ENCODE peak calls at places on chromosomes 7 and 10, in ten cellular contexts. T, D, J, S, Y, V, M, Z, E and F are unnamed samples.

GRCh38 chr7:140245611-140246105 is 68.9 kb upstream of the KDM7A start:
- DNase-seq in V (no peak), J (no peak), M (no peak), S (no peak), D (no peak), Y (no peak), T (no peak), E (no peak), Z (no peak), F (no peak)

GRCh38 chr10:119025776-119026175 is 3.7 kb upstream of the NANOS1 start:
- DNase-seq in T (peak; percentile 39), E (no peak), V (no peak), J (peak; percentile 58), M (no peak), Z (no peak), D (no peak), S (no peak), Y (peak; percentile 63), F (no peak)

GRCh38 chr10:91335147-91335546 is 75.0 kb upstream of the HECTD2 start:
- DNase-seq in D (no peak), M (no peak), V (no peak), E (peak; percentile 11), J (no peak), T (no peak), Z (no peak), Y (no peak), S (peak; percentile 18), F (no peak)

GRCh38 chr10:123637326-123637880 is 28.8 kb upstream of the GPR26 start:
- DNase-seq in J (no peak), D (no peak), Y (no peak), T (peak; percentile 90), E (no peak), S (peak; percentile 10), V (no peak), M (no peak), Z (no peak), F (no peak)

GRCh38 chr7:131369354-131369753 is 41.7 kb downstream of the MKLN1 start:
- DNase-seq in M (no peak), J (no peak), D (no peak), Y (no peak), V (peak; percentile 34), S (no peak), T (peak; percentile 49), Z (peak; percentile 19), E (no peak), F (no peak)

GRCh38 chr7:156669035-156669828 is 28.7 kb downstream of the RNF32 start:
- DNase-seq in J (no peak), T (no peak), E (no peak), Z (no peak), D (no peak), V (no peak), M (no peak), Y (no peak), S (no peak), F (no peak)

GRCh38 chr10:101441539-101442455 is 87.8 kb downstream of the BTRC start:
- DNase-seq in S (peak; percentile 82), D (no peak), J (no peak), Y (peak; percentile 10), T (peak; percentile 73), Z (peak; percentile 51), M (no peak), V (no peak), E (peak; percentile 65), F (peak; percentile 44)

GRCh38 chr7:73647725-73648592 is 19.7 kb upstream of the VPS37D start:
- DNase-seq in S (no peak), E (no peak), D (peak; percentile 83), Y (no peak), J (no peak), T (peak; percentile 48), Z (peak; percentile 83), M (no peak), V (peak; percentile 92), F (no peak)

GRCh38 chr7:74289660-74290589 is 718 bp downstream of the CLIP2 start:
- DNase-seq in D (peak; percentile 66), Y (peak; percentile 46), S (no peak), M (no peak), J (no peak), Z (peak; percentile 72), E (peak; percentile 44), V (peak; percentile 96), T (peak; percentile 84), F (no peak)

GRCh38 chr7:137196665-137197064 is 146.9 kb downstream of the PTN start:
- DNase-seq in M (no peak), Z (no peak), S (no peak), V (no peak), T (no peak), J (no peak), Y (no peak), E (no peak), D (no peak), F (no peak)

GRCh38 chr10:107740962-107741690 is 576.6 kb upstream of the SORCS1 start:
- DNase-seq in V (no peak), Y (no peak), T (peak; percentile 71), Z (no peak), S (peak; percentile 16), J (no peak), E (peak; percentile 37), M (no peak), D (no peak), F (no peak)

DNA sequence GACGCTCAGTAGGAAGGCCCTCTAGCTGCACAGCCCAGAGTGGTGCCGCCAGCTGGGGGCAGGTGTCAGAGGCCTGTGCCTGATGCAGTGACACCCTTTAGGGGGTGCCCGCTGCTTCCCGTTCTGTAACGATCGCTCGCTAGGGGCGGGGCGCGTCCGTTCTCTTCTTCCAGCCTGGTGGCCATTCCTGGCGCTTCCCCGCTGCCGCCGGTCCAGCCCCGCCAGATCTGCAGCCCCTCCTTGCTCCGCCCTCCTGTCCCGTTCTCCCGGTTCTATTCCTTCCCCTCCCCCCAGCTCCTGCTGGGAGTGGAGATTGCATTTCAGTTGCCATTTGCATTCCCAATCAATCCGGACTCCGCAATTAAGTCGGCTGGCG is 39.2 kb downstream of the AGAP3 start:
- DNase-seq in E (no peak), V (peak; percentile 95), D (peak; percentile 64), J (no peak), Y (peak; percentile 53), M (no peak), Z (no peak), S (no peak), T (peak; percentile 16), F (no peak)
- H3K4me3 ChIP-seq in E (no peak overlapping the region), V (peak overlapping the region; percentile 55), D (peak overlapping the region; percentile 36), J (no peak overlapping the region), Y (peak overlapping the region; percentile 60), M (peak overlapping the region; percentile 57), Z (no peak overlapping the region), S (peak overlapping the region; percentile 2), T (no peak overlapping the region), F (no peak overlapping the region)

GRCh38 chr7:38189256-38189938 is 11.4 kb downstream of the STARD3NL start:
- DNase-seq in M (no peak), Z (no peak), T (no peak), D (no peak), Y (no peak), S (no peak), E (no peak), V (no peak), J (no peak), F (no peak)

GRCh38 chr7:38187794-38188472 is 9.9 kb downstream of the STARD3NL start:
- DNase-seq in Z (no peak), S (no peak), V (no peak), E (no peak), T (no peak), D (no peak), J (no peak), M (no peak), Y (no peak), F (no peak)

GRCh38 chr7:38185938-38186337 is 7.9 kb downstream of the STARD3NL start:
- DNase-seq in S (no peak), T (peak; percentile 7), D (no peak), M (no peak), V (no peak), Z (no peak), Y (no peak), J (no peak), E (no peak), F (no peak)

GRCh38 chr7:38185395-38185920 is 7.4 kb downstream of the STARD3NL start:
- DNase-seq in E (no peak), T (no peak), S (no peak), J (no peak), M (no peak), Y (no peak), V (no peak), Z (no peak), D (no peak), F (no peak)

DNA sequence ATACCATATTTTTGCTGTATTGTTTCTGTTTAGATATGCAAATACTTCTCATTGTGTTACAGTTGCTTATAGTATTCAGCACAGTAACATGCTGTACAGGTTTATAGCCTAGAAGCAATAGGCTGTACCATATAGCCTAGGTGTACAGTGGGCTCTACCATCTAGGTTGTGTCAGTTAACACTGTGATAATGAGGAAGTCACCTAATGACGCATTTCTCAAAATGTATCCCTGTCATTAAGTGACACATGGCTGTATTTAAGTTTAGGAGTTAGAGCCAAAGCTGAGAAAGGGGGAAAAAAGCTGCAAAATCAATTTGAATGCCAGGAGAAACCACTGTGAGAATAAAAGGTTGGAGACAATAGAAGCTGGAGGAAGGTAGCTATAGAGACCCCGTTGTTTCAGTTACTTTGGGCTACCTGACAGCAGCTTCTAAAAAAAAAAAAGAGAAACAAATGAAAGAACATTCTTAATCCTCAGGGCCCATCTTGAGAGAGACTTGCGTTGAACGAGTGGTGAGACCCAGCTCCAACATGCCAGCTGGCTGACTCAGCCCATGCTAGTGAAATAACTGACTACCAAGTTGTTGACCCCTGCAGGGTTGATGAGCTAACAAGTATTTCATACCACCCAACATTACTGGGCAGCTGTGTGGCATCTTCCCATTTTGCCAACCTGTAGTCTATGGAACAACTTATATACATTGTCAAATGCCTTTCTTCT is 8.7 kb downstream of the STARD3NL start:
- DNase-seq in V (no peak), D (no peak), J (no peak), S (peak; percentile 85), Z (no peak), T (peak; percentile 83), E (no peak), Y (no peak), M (no peak), F (no peak)
- H3K4me3 ChIP-seq in V (no peak overlapping the region), D (no peak overlapping the region), J (no peak overlapping the region), S (no peak overlapping the region), Z (no peak overlapping the region), T (peak overlapping the region; percentile 14), E (no peak overlapping the region), Y (no peak overlapping the region), M (no peak overlapping the region), F (no peak overlapping the region)

GRCh38 chr10:126468876-126469643 is 80.8 kb upstream of the ADAM12 start:
- DNase-seq in J (no peak), E (peak; percentile 15), T (no peak), S (no peak), D (no peak), M (no peak), Z (no peak), Y (no peak), V (no peak), F (no peak)
- H3K4me3 ChIP-seq in J (no peak overlapping the region), E (no peak overlapping the region), T (no peak overlapping the region), S (no peak overlapping the region), D (no peak overlapping the region), M (no peak overlapping the region), Z (no peak overlapping the region), Y (no peak overlapping the region), V (no peak overlapping the region), F (no peak overlapping the region)

DNA sequence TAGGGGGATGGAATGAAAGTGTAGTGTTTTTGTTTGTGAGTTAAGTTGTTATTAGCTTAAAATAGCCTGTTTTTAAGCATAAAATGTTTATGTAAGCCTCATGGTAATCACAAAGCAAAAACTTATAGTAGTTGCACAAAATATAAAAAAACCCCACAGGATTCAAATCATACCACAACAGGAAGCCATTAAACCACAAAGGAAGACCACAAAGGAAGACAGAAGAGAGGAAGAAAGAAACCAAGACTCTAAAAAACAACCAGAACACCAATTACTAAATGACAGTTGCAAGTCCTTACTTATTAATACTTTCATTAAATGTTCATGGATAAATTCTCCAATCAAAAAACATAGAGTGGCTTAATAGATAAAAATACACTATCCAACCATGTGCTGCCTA is 63.6 kb downstream of the ANKRD7 start:
- DNase-seq in D (no peak), E (peak; percentile 30), V (no peak), S (no peak), J (no peak), Y (no peak), M (no peak), Z (no peak), T (no peak), F (peak; percentile 87)
- H3K4me3 ChIP-seq in D (no peak overlapping the region), E (no peak overlapping the region), V (no peak overlapping the region), S (no peak overlapping the region), J (no peak overlapping the region), Y (no peak overlapping the region), M (no peak overlapping the region), Z (no peak overlapping the region), T (no peak overlapping the region), F (peak overlapping the region; percentile 5)